ENCODE peak calls at places on chromosomes 16 and 17, in five cellular contexts. R, H, Y, K and U are unnamed samples.

GRCh38 chr17:17840751-17841591 is 4.2 kb upstream of the SREBF1 start:
- DNase-seq in K (no peak), R (no peak), H (no peak), Y (peak; percentile 53), U (no peak)

GRCh38 chr16:66511615-66512500 is 38.1 kb downstream of the TK2 start:
- DNase-seq in H (no peak), K (no peak), R (peak; percentile 25), Y (peak; percentile 51), U (no peak)

GRCh38 chr17:7315570-7316243 is 547 bp upstream of the GPS2 start:
- DNase-seq in K (no peak), R (peak; percentile 77), H (no peak), Y (no peak), U (no peak)

GRCh38 chr17:76909971-76910760 is 42.0 kb downstream of the MGAT5B start:
- DNase-seq in H (no peak), R (peak; percentile 50), Y (no peak), K (no peak), U (peak; percentile 17)

GRCh38 chr17:30273373-30273772 is 18.4 kb downstream of the BLMH start:
- DNase-seq in R (no peak), K (no peak), Y (no peak), H (no peak), U (no peak)

GRCh38 chr17:72387487-72387886 is 266.7 kb downstream of the SOX9 start:
- DNase-seq in K (no peak), R (no peak), Y (no peak), H (no peak), U (no peak)

GRCh38 chr16:56401482-56401881 is 23.9 kb downstream of the AMFR start:
- DNase-seq in Y (no peak), R (no peak), H (no peak), K (no peak), U (no peak)

GRCh38 chr16:11316331-11317015 is 28.8 kb upstream of the RMI2 start:
- DNase-seq in Y (peak; percentile 37), K (no peak), H (no peak), R (no peak), U (no peak)

GRCh38 chr16:72832640-72833039 is 215.3 kb downstream of the ZFHX3 start:
- DNase-seq in H (no peak), K (peak; percentile 91), Y (peak; percentile 71), R (peak; percentile 86), U (peak; percentile 84)

GRCh38 chr17:35865412-35866355 is 3.0 kb downstream of the HEATR9 start:
- DNase-seq in Y (no peak), R (no peak), H (no peak), K (no peak), U (no peak)

GRCh38 chr17:55690105-55690508 is 32.6 kb downstream of the TMEM100 start:
- DNase-seq in K (no peak), R (no peak), Y (no peak), H (no peak), U (no peak)

GRCh38 chr17:57121308-57122042 is 36.4 kb downstream of the AKAP1 start:
- DNase-seq in H (no peak), Y (peak; percentile 46), R (peak; percentile 41), K (no peak), U (no peak)

GRCh38 chr16:57694556-57695377 is at the start of gene DRC7:
- DNase-seq in H (no peak), K (no peak), R (peak; percentile 57), Y (no peak), U (peak; percentile 25)

GRCh38 chr16:75803753-75804152 is 77.5 kb upstream of the CPHXL start:
- DNase-seq in R (no peak), H (no peak), Y (no peak), K (no peak), U (no peak)

GRCh38 chr17:19237389-19238166 is 412 bp downstream of the EPN2 start:
- DNase-seq in Y (peak; percentile 55), K (peak; percentile 79), R (peak; percentile 37), H (no peak), U (peak; percentile 50)

GRCh38 chr17:63978266-63979200 is 5.8 kb upstream of the SCN4A start:
- DNase-seq in H (no peak), K (no peak), Y (no peak), R (no peak), U (no peak)

GRCh38 chr16:71573387-71574094 is 3.4 kb downstream of the TAT start:
- DNase-seq in Y (no peak), R (no peak), K (no peak), H (no peak), U (no peak)

GRCh38 chr17:31390426-31390747 is 1.1 kb upstream of the RAB11FIP4 start:
- DNase-seq in Y (no peak), K (no peak), H (no peak), R (peak; percentile 25), U (no peak)

GRCh38 chr17:44677136-44677535 is 12.4 kb downstream of the CCDC43 start:
- DNase-seq in K (no peak), Y (no peak), R (no peak), H (no peak), U (no peak)

GRCh38 chr16:21301895-21302291 is 23.8 kb upstream of the CRYM start:
- DNase-seq in H (no peak), R (no peak), Y (no peak), K (no peak), U (no peak)

GRCh38 chr16:57268804-57269800 is 15.4 kb downstream of the PLLP start:
- DNase-seq in Y (no peak), R (peak; percentile 95), H (no peak), K (no peak), U (peak; percentile 88)

GRCh38 chr17:55285340-55286301 is 20.9 kb downstream of the HLF start:
- DNase-seq in Y (peak; percentile 100), H (no peak), K (peak; percentile 95), R (peak; percentile 90), U (peak; percentile 87)

GRCh38 chr17:78315355-78316114 is 44.3 kb downstream of the SOCS3 start:
- DNase-seq in H (peak; percentile 33), Y (peak; percentile 90), K (peak; percentile 92), R (peak; percentile 79), U (peak; percentile 83)

GRCh38 chr16:64092284-64092683 is 1029.6 kb downstream of the CDH11 start:
- DNase-seq in K (no peak), H (no peak), R (no peak), Y (no peak), U (no peak)

GRCh38 chr16:4183258-4184037 is 58.4 kb downstream of the SRL start:
- DNase-seq in R (peak; percentile 93), Y (peak; percentile 91), K (peak; percentile 93), H (peak; percentile 56), U (peak; percentile 95)

DNA sequence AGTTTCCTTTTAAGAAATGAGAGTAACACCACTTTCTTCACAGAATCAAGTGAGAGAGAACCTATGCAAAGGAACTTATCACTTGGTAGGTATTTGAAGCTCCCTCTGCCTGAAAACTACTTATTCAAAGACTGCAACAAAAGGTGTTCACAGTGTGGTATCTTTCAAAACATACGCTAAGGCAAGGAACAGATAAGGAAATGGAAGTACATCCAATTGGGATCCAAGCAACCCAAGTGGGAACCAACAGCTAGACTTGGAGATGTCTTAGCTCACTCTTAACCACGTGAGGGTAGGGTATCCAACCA is 431 bp upstream of the PPM1E start:
- DNase-seq in H (no peak), K (no peak), R (no peak), Y (no peak), U (no peak)
- TF ChIP-seq EP300 in H (no peak), K (no peak), R (no peak), Y (no peak), U (no peak)

DNA sequence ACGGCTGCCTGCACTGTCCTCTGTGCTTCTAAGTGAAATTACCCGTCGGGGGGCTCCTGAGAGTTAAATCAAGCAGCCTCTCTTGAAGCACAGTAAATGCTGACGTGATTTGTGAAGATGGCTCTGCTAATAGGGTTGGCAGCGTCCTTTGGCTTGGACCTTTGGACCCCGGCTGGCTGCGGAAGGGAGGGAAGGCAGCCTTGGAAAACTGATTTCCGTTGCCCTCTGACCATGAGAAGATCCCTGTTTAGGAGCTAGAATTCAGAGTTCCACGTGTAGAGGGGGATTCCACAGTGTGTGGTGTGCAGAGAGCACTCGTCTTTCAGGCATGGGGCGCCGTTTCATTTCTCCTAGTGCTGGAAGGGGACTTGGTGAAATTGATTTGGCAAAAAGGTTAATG is 640.8 kb downstream of the WWOX start:
- DNase-seq in Y (no peak), K (no peak), R (no peak), H (no peak), U (no peak)
- H3K9me3 ChIP-seq in Y (no peaks in the 10 kb centered on the region), K (no peaks in the 10 kb centered on the region), R (no peaks in the 10 kb centered on the region), H (no peaks in the 10 kb centered on the region), U (no peaks in the 10 kb centered on the region)

DNA sequence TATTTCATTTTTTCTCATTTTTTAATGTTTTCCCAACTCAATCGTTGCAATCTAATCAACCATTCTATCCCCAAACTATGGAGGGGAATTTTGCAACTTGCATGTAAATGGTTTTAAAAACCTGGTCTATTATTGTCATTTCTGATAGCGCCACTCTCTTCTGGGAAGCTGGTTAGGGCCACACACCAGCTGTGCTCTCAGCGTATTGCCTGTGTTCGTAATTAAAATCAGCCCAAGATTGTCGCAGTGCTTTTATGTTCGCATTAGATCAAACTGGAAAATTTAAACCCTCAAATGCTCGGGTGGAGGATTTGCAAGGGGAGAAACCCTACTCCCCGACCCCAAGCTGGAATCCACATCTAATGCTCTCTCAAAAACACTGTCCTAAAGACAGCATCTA is 123.5 kb upstream of the CACNG5 start:
- DNase-seq in K (no peak), H (no peak), Y (no peak), R (no peak), U (no peak)
- TF ChIP-seq CTCF in K (no peak), H (no peak), Y (no peak), R (no peak), U (no peak)

GRCh38 chr17:8695241-8695640 is 49.4 kb downstream of the CCDC42 start:
- DNase-seq in H (no peak), K (no peak), Y (no peak), R (no peak), U (no peak)

GRCh38 chr17:8698142-8699050 is 46.2 kb downstream of the CCDC42 start:
- DNase-seq in Y (peak; percentile 82), H (no peak), K (no peak), R (no peak), U (peak; percentile 15)

GRCh38 chr17:8695916-8696415 is 48.7 kb downstream of the CCDC42 start:
- DNase-seq in K (no peak), Y (no peak), R (no peak), H (no peak), U (no peak)

GRCh38 chr17:8696456-8696855 is 48.2 kb downstream of the CCDC42 start:
- DNase-seq in K (no peak), Y (no peak), H (no peak), R (no peak), U (no peak)

DNA sequence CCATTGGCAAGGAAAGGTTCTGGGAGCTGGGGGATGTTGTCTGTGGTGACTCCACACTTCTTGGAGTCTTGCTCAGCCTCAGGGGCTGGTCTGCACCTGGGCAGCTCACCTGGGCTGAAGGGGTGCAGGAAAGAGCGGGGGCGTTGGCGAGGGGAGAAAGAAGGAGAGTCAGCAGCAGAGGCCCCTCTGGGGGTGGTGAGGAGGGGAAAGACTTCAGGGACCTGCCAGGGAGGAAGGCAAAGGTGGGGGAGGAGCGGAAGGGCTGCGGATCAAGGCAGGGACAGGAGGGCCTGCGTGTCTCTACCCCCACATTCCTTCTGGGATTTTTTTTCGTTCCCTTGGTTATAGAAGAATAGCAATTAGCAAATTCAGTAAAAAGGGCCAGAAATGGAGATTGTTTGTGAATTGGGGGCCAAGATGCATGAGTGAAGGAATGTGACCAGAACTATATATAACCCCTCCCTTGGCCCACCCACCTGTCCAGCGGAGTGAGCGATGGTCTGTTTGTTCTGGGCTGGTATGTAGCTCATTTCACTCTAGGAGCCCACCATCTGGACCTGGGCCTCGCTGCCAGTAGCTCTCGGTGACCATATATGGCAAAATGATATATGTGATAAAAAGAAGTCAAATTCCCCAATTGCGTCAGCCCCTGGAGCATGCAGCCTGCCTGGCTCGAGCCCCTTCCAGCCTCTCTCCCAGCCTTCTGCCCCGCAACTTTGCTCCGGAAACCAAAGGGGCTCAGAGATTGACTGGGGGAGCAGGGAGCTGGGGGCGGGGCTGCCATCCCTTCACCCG is 47.5 kb downstream of the CCDC42 start:
- DNase-seq in R (no peak), H (no peak), Y (peak; percentile 63), K (no peak), U (no peak)
- TF ChIP-seq EP300 in R (no peak), H (no peak), Y (no peak), K (no peak), U (no peak)